ENCODE peak calls at places on chromosomes 12 and 14, in eight cellular contexts. C, F, O, D, J, Q, Y and M are unnamed samples.

GRCh38 chr12:84697141-84697540 is 215.5 kb downstream of the SLC6A15 start:
- DNase-seq in C (no peak), F (no peak), O (no peak), D (peak; percentile 12), J (no peak), Q (no peak), Y (no peak), M (no peak)

GRCh38 chr14:22220427-22220826 is 368.6 kb downstream of the DAD1 start:
- DNase-seq in C (peak; percentile 70), F (no peak), O (no peak), D (peak; percentile 15), J (no peak), Q (no peak), Y (no peak), M (no peak)

GRCh38 chr14:88929656-88930436 is 105.4 kb downstream of the TTC8 start:
- DNase-seq in C (no peak), F (peak; percentile 12), O (no peak), D (no peak), J (no peak), Q (no peak), Y (no peak), M (no peak)

GRCh38 chr12:104668274-104668718 is 211.5 kb downstream of the CHST11 start:
- DNase-seq in C (peak; percentile 62), F (no peak), O (no peak), D (peak; percentile 73), J (peak; percentile 45), Q (no peak), Y (no peak), M (no peak)

GRCh38 chr12:124379938-124380754 is 85.3 kb downstream of the RFLNA start:
- DNase-seq in C (peak; percentile 89), F (peak; percentile 85), O (no peak), D (peak; percentile 94), J (no peak), Q (peak; percentile 50), Y (no peak), M (no peak)

GRCh38 chr12:92088802-92089201 is 56.8 kb downstream of the BTG1 start:
- DNase-seq in C (no peak), F (no peak), O (no peak), D (no peak), J (no peak), Q (no peak), Y (no peak), M (no peak)

GRCh38 chr14:50520947-50521815 is 11.2 kb downstream of the MAP4K5 start:
- DNase-seq in C (peak; percentile 95), F (peak; percentile 66), O (no peak), D (peak; percentile 85), J (no peak), Q (no peak), Y (peak; percentile 45), M (no peak)

GRCh38 chr12:13173012-13173441 is 23.5 kb upstream of the EMP1 start:
- DNase-seq in C (peak; percentile 75), F (no peak), O (no peak), D (peak; percentile 89), J (peak; percentile 16), Q (no peak), Y (no peak), M (no peak)

GRCh38 chr14:20632831-20633771 is 8.4 kb downstream of the OR6S1 start:
- DNase-seq in C (peak; percentile 85), F (peak; percentile 96), O (peak; percentile 12), D (peak; percentile 87), J (peak; percentile 68), Q (peak; percentile 43), Y (no peak), M (peak; percentile 83)

GRCh38 chr14:104106471-104106991 is 21.0 kb downstream of the ASPG start:
- DNase-seq in C (no peak), F (no peak), O (no peak), D (no peak), J (peak; percentile 21), Q (no peak), Y (no peak), M (no peak)

GRCh38 chr14:73452341-73453191 is 5.8 kb downstream of the NUMB start:
- DNase-seq in C (peak; percentile 97), F (peak; percentile 31), O (no peak), D (peak; percentile 88), J (no peak), Q (no peak), Y (no peak), M (peak; percentile 58)

GRCh38 chr14:67944605-67945004 is 125.0 kb downstream of the RAD51B start:
- DNase-seq in C (no peak), F (peak; percentile 48), O (no peak), D (peak; percentile 34), J (no peak), Q (no peak), Y (no peak), M (no peak)

GRCh38 chr12:113470871-113471618 is 626 bp downstream of the LHX5 start:
- DNase-seq in C (no peak), F (no peak), O (no peak), D (no peak), J (no peak), Q (no peak), Y (no peak), M (no peak)
- H3K4me3 ChIP-seq in C (no peak overlapping the region), F (no peak overlapping the region), O (no peak overlapping the region), D (no peak overlapping the region), J (no peak overlapping the region), Q (no peak overlapping the region), Y (no peak overlapping the region), M (no peak overlapping the region)

DNA sequence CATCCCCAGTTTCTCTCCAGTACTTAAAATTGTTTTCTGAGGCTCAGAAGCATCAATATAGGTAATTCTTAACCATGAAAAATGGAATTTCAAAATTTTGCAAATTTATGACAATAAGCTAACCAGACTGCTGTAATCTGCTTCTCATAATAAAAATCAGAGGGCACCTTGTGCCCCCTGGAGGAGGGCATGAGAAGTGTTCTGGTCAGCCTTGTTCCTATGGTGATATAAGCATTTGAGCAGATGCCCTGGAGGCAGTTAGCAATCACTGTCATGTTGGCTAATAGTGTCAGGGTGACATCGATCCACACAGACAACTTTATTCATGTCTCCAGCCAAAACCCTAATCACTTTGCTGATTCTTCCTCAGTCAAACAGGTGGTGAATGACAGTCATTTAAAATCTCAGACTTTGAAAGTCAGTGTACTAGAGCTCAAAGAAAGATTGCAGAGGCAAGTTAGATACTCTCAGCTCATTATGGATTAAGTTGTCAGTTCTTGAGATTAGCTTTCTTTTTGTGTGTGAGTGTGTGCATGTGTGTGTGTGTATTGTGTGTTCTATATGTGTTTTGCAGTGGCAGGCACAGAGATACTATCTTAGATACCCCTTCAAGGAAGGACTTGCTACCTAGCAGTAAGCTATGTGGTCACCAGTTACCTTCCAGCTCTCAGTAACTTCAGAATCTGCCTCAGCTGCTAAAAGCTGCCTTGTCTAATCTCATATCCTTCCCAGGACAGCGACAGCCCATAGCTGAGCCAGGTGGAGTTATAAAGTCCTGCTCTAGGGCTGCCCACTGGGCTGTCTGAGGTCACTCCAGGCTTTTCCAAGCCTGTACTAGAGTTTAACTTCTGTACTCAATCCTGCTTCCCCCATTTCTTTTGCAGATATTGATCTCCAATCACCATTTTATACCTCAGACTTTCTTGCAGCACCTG is 942.8 kb downstream of the GALC start:
- DNase-seq in C (peak; percentile 47), F (peak; percentile 20), O (peak; percentile 34), D (peak; percentile 54), J (no peak), Q (no peak), Y (no peak), M (peak; percentile 21)
- TF ChIP-seq CTCF in C (peak; percentile 70), F (no peak), O (peak; percentile 60), D (peak; percentile 73), J (no peak), Q (peak; percentile 13), Y (peak; percentile 31), M (peak; percentile 51)

GRCh38 chr12:103571286-103571685 is 15.8 kb upstream of the STAB2 start:
- DNase-seq in C (no peak), F (no peak), O (no peak), D (no peak), J (peak; percentile 40), Q (peak; percentile 51), Y (peak; percentile 26), M (no peak)
- H3K4me3 ChIP-seq in C (no peak overlapping the region), F (no peak overlapping the region), O (no peak overlapping the region), D (no peak overlapping the region), J (no peak overlapping the region), Q (no peak overlapping the region), Y (peak overlapping the region; percentile 24), M (no peak overlapping the region)

GRCh38 chr12:89703768-89704167 is 4.9 kb downstream of the ATP2B1 start:
- DNase-seq in C (no peak), F (no peak), O (no peak), D (no peak), J (no peak), Q (no peak), Y (no peak), M (no peak)

GRCh38 chr12:89700191-89700810 is 8.3 kb downstream of the ATP2B1 start:
- DNase-seq in C (peak; percentile 22), F (peak; percentile 26), O (no peak), D (no peak), J (no peak), Q (no peak), Y (no peak), M (no peak)

GRCh38 chr12:89702503-89702902 is 6.1 kb downstream of the ATP2B1 start:
- DNase-seq in C (no peak), F (no peak), O (no peak), D (no peak), J (no peak), Q (no peak), Y (no peak), M (no peak)

GRCh38 chr12:89704457-89704856 is 4.2 kb downstream of the ATP2B1 start:
- DNase-seq in C (no peak), F (no peak), O (no peak), D (no peak), J (no peak), Q (no peak), Y (no peak), M (no peak)

DNA sequence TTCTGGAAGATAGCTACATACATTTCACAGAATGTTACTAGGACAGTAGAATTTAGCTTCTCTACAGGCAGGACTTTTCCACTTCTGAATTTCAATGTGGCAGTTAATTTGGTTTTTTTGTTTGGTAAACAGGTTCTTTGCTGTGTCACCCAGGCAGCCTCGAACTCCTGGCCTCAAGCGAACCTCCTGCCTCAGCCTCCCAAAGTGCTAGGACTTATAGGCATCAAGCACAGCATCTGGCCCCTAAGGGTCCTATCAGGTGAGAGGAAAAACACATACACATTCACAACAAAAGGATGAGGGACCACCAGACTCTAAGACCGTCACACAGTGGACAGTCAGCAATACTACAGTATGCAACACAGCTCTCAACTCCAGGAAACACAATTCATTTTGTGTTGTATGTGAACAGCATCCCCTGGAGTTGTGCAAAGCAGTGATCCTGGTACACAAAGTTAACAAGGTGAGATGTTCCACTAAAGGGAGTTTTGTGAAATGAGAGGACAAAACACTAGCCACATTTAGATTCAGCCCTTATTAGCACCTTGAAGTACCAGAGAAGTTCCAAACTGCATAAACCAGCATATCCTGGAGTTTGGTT is 6.9 kb downstream of the ATP2B1 start:
- DNase-seq in C (no peak), F (peak; percentile 26), O (no peak), D (no peak), J (no peak), Q (no peak), Y (no peak), M (no peak)
- TF ChIP-seq CTCF in C (no peak), F (no peak), O (peak; percentile 31), D (no peak), J (no peak), Q (no peak), Y (peak; percentile 45), M (no peak)